ENCODE peak calls at places on chromosomes 12 and 14, in four cellular contexts. E, C, Z and L are unnamed samples.

GRCh38 chr14:74630881-74631690 is 19.0 kb upstream of the LTBP2 start:
- DNase-seq in E (no peak), C (no peak), Z (no peak), L (no peak)

GRCh38 chr12:124039276-124039675 is 66.3 kb downstream of the ZNF664 start:
- DNase-seq in E (no peak), C (no peak), Z (no peak), L (no peak)

GRCh38 chr12:42260518-42260917 is 22.5 kb upstream of the YAF2 start:
- DNase-seq in E (no peak), C (peak; percentile 29), Z (no peak), L (no peak)

GRCh38 chr12:1064317-1064716 is 73.3 kb downstream of the ERC1 start:
- DNase-seq in E (no peak), C (no peak), Z (no peak), L (no peak)

GRCh38 chr14:65840118-65840751 is 427.7 kb downstream of the FUT8 start:
- DNase-seq in E (no peak), C (no peak), Z (peak; percentile 6), L (no peak)

GRCh38 chr12:25957898-25958253 is 606 bp upstream of the RASSF8 start:
- DNase-seq in E (peak; percentile 93), C (no peak), Z (no peak), L (no peak)

GRCh38 chr12:47892819-47893218 is 12.0 kb downstream of the VDR start:
- DNase-seq in E (no peak), C (no peak), Z (no peak), L (no peak)

GRCh38 chr12:63795032-63795687 is 15.5 kb downstream of the RXYLT1 start:
- DNase-seq in E (no peak), C (no peak), Z (no peak), L (no peak)

GRCh38 chr14:65936342-65936741 is 523.8 kb downstream of the FUT8 start:
- DNase-seq in E (no peak), C (no peak), Z (no peak), L (no peak)

GRCh38 chr14:35403397-35404245 is 928 bp downstream of the NFKBIA start:
- DNase-seq in E (peak; percentile 93), C (peak; percentile 99), Z (peak; percentile 91), L (peak; percentile 96)
- TF ChIP-seq POLR2AphosphoS5 in E (peak; percentile 73), C (peak; percentile 91), Z (peak; percentile 21), L (peak; percentile 91)

GRCh38 chr12:132617135-132617701 is 1.4 kb upstream of the P2RX2 start:
- DNase-seq in E (no peak), C (no peak), Z (no peak), L (no peak)

GRCh38 chr12:132617822-132618682 is 524 bp upstream of the P2RX2 start:
- DNase-seq in E (no peak), C (no peak), Z (no peak), L (no peak)

GRCh38 chr12:132614029-132614428 is 3.6 kb upstream of the LRCOL1 start:
- DNase-seq in E (no peak), C (no peak), Z (no peak), L (no peak)

GRCh38 chr12:132615579-132616066 is 3.0 kb upstream of the P2RX2 start:
- DNase-seq in E (no peak), C (no peak), Z (no peak), L (no peak)

DNA sequence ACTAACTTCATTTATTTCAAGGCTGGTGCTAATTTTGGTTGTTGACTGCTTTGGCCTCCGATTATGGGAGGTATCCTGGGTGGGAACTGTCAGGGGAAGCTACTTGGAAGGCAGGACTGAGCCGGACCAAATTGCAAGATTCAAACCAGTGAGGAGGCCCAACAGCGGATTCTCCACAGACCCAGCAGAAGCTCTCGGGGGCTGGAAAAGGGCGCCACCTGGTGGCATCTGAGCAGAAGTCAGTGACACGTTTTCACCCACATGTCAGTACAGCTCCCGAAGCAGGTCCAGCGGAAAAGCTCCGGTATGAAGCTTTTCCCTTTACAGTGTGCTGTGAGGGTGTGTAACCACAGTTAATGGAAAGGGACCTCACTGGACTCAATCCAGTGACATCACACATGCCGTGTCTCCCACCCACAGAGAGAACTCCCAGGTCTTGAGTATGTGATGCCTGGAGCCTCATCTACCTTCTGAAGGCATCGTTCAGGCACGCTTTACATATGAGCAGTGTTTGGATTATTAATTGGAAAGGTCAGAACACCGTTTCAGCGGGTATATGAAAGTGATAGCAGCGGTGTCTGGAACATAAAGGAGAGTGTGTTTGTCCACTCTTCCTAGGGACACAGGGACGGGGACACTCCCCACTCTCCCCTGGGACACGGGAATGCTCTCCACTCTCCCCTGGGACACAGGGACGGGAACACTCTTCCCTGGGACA is 3.6 kb upstream of the P2RX2 start:
- DNase-seq in E (peak; percentile 81), C (peak; percentile 82), Z (peak; percentile 90), L (peak; percentile 73)
- TF ChIP-seq CTCF in E (peak; percentile 93), C (peak; percentile 83), Z (peak; percentile 93), L (peak; percentile 81)

GRCh38 chr12:104357431-104357952 is 54.0 kb downstream of the EID3 start:
- DNase-seq in E (peak; percentile 52), C (no peak), Z (no peak), L (no peak)

GRCh38 chr12:104356231-104357115 is 52.9 kb downstream of the EID3 start:
- DNase-seq in E (no peak), C (no peak), Z (no peak), L (no peak)

GRCh38 chr12:104354868-104355570 is 51.5 kb downstream of the EID3 start:
- DNase-seq in E (no peak), C (no peak), Z (no peak), L (no peak)

GRCh38 chr12:104354167-104354867 is 50.8 kb downstream of the EID3 start:
- DNase-seq in E (no peak), C (no peak), Z (no peak), L (no peak)

GRCh38 chr12:104355630-104356029 is 52.1 kb downstream of the EID3 start:
- DNase-seq in E (no peak), C (no peak), Z (no peak), L (no peak)
- TF ChIP-seq POLR2AphosphoS5 in E (peak; percentile 45), C (no peak), Z (no peak), L (no peak)

DNA sequence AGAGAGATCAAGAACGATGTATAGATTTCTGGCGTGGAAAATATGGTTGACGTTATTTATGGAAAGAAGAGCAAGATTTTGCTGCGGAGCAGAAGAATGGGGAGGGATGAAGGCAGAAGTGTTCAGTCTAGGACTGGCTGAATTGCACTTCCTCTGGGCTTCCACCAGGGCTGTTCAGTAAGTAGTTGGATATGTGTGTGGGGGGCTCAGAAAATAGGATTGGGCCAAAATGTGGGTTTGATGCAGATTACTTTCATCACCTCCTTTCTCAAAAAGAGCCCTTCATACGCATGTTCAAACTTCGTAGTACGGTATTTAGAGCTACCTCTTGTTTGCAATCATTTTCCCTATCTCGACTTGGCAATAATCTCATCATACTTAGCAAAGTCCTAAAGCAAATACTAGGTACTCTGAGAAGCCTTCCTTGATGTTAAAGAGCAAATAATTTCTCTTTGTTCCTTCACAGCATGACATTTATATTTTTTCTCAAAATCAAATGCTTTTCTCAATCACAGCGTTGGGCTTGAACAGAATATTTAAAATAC is 349.4 kb downstream of the NELL2 start:
- DNase-seq in E (no peak), C (no peak), Z (no peak), L (no peak)
- TF ChIP-seq CTCF in E (no peak), C (no peak), Z (no peak), L (no peak)

DNA sequence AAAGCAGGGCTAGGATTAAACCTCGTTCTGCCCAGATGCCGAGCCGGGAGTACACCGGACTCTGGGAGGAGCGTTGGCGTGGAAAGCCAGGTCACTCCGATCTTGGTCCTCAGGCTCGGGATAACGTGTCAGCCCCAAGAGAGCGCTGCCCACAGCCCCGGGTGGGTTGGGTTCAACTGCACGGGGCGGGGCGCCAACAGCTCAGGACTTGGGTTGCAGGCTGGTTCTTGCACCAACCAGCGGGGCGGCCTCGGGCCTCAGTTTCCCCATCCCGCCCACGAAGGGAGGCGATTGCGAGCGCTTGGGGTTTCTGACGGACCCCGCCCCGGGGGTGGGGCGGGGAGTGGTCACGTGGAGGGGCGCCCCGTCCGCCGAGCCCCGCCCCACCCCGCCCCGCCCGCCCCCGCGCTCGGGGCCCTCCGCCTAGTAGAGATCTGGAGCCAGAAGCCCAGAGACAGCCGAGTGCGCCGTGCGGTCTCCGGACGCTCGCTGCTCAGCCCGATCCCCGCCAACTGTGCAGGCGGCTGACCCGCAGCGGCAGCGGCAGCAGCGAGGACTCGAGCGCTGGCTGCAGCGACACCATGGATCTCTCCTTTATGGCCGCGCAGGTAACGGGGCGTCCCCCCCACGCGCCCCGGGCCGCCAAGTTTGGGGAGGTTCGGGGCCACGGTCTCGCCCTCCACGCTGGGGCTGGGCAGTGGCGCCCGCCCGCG is at the start of gene C14orf132:
- DNase-seq in E (peak; percentile 33), C (peak; percentile 58), Z (peak; percentile 6), L (peak; percentile 63)
- TF ChIP-seq POLR2AphosphoS5 in E (no peak), C (peak; percentile 44), Z (no peak), L (peak; percentile 39)

DNA sequence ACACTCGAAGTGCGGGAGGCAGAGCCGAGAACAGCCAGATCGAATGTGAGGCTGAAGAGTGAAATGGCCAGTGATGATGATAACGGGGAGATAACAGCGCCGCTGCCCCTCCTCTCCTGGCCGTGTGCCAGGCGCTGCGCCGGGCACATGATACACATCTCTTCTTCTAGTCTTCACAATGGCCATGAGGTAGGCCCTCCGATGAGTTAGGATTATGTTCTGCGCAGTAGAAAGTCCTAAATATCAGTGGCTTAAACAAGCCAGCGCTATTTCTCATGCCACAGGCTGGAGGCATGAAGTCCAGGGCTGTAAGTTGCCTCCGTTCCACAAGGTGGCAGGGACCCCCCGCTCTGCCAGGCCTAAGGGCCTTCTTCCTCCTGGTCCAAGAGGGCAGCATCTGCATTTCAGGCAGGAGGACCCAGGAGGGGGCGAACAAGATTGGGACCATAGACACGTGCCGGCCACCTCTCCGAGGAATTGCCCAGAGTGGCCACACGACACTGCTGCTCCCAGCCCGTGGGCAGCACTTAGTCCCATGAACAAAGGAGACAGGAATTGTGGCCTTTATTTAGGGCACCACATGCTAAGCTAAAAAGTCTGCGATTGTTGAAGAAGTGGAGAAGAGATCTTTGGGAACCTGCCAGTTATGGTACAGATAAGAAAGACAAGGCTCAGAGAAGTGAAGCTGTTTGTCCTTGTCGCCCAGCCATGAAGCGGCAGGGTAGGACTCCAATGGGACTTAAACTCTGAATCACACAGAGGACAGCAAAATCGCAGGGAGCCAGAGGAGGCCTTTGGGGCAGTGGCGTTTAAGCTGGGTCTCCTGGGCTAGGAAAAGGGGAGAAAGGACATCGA is 10.9 kb upstream of the HVCN1 start:
- DNase-seq in E (no peak), C (no peak), Z (peak; percentile 56), L (no peak)
- TF ChIP-seq CTCF in E (no peak), C (no peak), Z (peak; percentile 30), L (no peak)

GRCh38 chr12:5206401-5207175 is 162.9 kb downstream of the KCNA5 start:
- DNase-seq in E (no peak), C (no peak), Z (no peak), L (no peak)
- TF ChIP-seq POLR2AphosphoS5 in E (no peak), C (no peak), Z (no peak), L (no peak)

DNA sequence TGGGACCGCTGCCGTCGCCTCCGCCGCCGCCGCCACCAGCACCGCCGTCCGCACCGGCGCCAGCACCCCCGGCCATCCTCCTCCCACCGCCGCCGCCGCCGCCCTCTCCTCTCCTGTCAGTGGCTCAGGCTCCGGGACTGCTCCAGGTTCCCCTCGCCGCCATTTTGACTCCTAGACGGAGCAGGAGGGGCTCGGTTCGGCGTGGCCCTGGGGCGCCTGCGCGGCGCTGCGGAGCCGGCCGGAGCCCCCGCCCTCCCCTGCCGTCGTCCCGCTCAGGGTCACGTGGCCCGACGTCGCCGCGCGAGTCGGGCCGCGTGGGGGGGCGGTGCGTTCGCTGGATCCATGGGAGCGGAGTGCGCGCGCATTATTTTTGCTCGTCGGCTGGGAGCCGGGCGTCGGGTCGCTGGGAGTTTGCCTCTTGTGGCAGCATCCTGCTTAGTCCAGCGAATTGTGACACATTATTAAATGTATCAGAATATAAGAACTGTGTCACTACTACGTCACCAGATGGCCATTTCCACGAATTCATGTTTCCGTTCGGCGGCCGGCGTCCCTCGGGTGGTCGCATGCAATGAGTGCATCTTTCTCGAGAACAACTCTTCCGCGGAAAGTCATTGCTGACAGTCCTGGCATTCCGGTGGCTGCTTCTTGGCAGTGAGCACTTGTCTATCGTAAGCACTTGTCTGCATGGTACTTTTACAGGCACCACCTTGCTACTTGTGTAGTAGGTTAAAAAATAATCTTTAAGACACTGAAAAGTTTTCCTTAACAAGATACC is at the start of gene BTBD7:
- DNase-seq in E (peak; percentile 97), C (peak; percentile 96), Z (peak; percentile 93), L (peak; percentile 90)
- TF ChIP-seq CTCF in E (peak; percentile 19), C (no peak), Z (peak; percentile 2), L (peak; percentile 52)